ENCODE peak calls at places on chromosomes 2 and 18, in eight cellular contexts. X is H1, P is right lobe of liver, T is Panc1, K is left ventricle myocardium inferior, V is pancreas, D is heart left ventricle, W is hepatocyte. U is an unnamed sample. For H3K4me1, H3K9me3 and H3K36me3, the result is how much of the 10 kb centered on the place peaks cover.

GRCh38 chr2:140356697-140357096 is 1576.5 kb upstream of the NXPH2 start:
- DNase-seq in D (no peak), K (no peak), W (no peak), T (no peak), P (no peak), V (no peak), X (no peak), U (no peak)

GRCh38 chr2:150480241-150480640 is 7.2 kb downstream of the RND3 start:
- DNase-seq in X (no peak), V (no peak), W (no peak), D (no peak), P (no peak), K (no peak), T (no peak), U (no peak)

GRCh38 chr2:42132066-42132965 is 36.8 kb upstream of the EML4 start:
- DNase-seq in D (no peak), W (peak), V (no peak), T (peak), P (no peak), X (no peak), K (no peak), U (no peak)

GRCh38 chr2:225994748-225995405 is 595.4 kb downstream of the NYAP2 start:
- DNase-seq in X (no peak), K (no peak), T (no peak), W (no peak), D (no peak), V (no peak), P (no peak), U (no peak)

GRCh38 chr2:60759654-60760053 is 3.6 kb downstream of the PAPOLG start:
- DNase-seq in V (no peak), W (no peak), X (no peak), K (no peak), T (no peak), P (no peak), D (no peak), U (no peak)

GRCh38 chr2:204680576-204680975 is 135.3 kb downstream of the PARD3B start:
- DNase-seq in W (no peak), K (no peak), D (no peak), X (no peak), P (no peak), T (no peak), V (no peak), U (no peak)

GRCh38 chr2:69667805-69668382 is 24.4 kb upstream of the AAK1 start:
- DNase-seq in K (no peak), P (no peak), W (peak), V (no peak), T (no peak), X (no peak), D (no peak), U (no peak)

GRCh38 chr18:23634692-23635091 is 28.0 kb downstream of the ANKRD29 start:
- DNase-seq in K (no peak), T (no peak), V (no peak), P (no peak), X (no peak), D (no peak), W (no peak), U (no peak)

GRCh38 chr18:28248653-28249052 is 71.7 kb upstream of the CDH2 start:
- DNase-seq in T (no peak), V (no peak), P (no peak), K (no peak), W (no peak), X (no peak), D (no peak), U (no peak)

GRCh38 chr2:37389395-37389794 is 45.0 kb downstream of the QPCT start:
- DNase-seq in D (no peak), T (no peak), X (no peak), W (no peak), V (no peak), P (no peak), K (no peak), U (no peak)

GRCh38 chr2:28419003-28419704 is 26.5 kb downstream of the FOSL2 start:
- DNase-seq in P (no peak), X (no peak), W (no peak), D (no peak), T (no peak), K (no peak), V (peak), U (no peak)

GRCh38 chr2:201781583-201782051 is 884 bp upstream of the ALS2 start:
- DNase-seq in D (no peak), X (no peak), P (no peak), W (no peak), V (no peak), T (peak), K (no peak), U (no peak)

GRCh38 chr2:240810621-240811020 is 9.4 kb downstream of the KIF1A start:
- DNase-seq in X (no peak), W (no peak), T (no peak), V (peak), D (no peak), K (peak), P (no peak), U (no peak)

GRCh38 chr2:68368657-68369339 is 3.7 kb downstream of the PLEK start:
- DNase-seq in X (no peak), T (no peak), P (no peak), K (no peak), W (peak), D (no peak), V (no peak), U (no peak)

GRCh38 chr18:76621782-76622495 is 126.9 kb upstream of the ZNF516 start:
- DNase-seq in K (no peak), D (no peak), T (no peak), V (no peak), X (no peak), W (peak), P (no peak), U (no peak)

DNA sequence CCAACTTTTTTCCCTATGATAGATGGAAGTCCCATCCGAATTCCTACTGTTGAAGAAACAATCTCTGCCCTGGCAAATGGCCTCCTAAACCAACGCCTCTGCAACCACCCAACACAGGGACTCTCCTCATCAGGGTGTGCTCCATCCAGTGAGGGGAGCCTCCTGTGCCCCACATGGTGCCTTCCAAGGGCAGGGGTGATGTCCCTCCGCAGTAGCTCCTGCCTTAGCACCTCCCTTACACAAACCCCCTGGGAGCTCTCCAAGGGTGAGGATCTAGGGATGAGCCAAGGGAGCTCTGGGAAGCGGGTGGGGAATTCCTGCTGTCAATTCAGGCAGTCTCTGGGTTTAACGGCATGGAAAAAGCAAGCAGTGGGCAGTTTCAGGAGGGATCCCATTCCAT is 3.8 kb downstream of the GALNT14 start:
- DNase-seq in V (no peak), W (no peak), P (no peak), X (no peak), D (no peak), K (no peak), T (no peak), U (no peak)
- H3K4me1 ChIP-seq in V (under half), W (under half), P (under half), X (under half), D (under half), K (under half), T (under half), U (under half)

DNA sequence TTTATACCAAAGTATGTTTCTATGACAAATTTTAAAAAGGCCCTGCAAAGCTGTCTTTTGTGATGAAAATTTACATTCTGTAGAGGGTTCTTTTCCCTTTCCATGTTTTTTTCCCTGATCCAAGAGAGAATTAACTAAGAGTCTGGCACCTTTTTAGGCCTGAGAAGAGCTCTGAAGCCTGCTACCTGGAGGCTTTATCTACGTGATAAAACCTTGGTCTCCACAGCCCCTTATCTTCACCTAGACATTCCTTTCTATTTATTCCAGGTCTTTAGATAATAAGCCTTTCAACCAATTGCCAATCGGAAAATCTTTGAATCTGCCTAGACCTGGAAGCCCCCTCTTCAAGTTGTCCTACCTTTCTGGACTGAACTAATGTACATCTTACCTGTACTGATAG is 774.1 kb upstream of the LRRTM1 start:
- DNase-seq in P (no peak), W (no peak), D (no peak), K (no peak), X (no peak), T (no peak), V (no peak), U (no peak)
- H3K9me3 ChIP-seq in P (under half), W (under half), D (under half), K (under half), X (under half), T (under half), V (under half), U (under half)

GRCh38 chr2:237359894-237360780 is 53.8 kb downstream of the COL6A3 start:
- DNase-seq in W (no peak), K (no peak), V (no peak), P (no peak), X (no peak), T (no peak), D (no peak), U (no peak)
- H3K36me3 ChIP-seq in W (under half), K (under half), V (under half), P (under half), X (under half), T (under half), D (under half), U (under half)

DNA sequence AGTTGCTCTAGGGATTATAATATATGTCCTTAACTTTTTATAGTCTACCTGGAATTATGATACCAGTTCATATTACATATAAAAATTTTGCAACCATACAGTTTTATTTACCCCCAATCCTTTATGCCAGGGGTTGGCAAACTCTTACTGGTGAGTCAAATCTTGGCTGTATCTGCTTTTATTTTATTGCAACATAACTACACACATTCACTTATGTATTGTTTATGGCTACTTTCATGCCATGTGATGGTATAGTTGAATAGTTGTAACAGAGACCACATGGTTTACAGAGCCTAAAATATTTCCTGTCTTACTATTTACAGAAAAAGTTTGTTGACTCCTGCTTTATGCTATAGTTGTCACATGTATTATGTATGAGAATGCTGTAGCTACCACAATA is 25.8 kb upstream of the DLX2 start:
- DNase-seq in P (no peak), K (no peak), T (no peak), X (no peak), D (no peak), W (no peak), V (no peak), U (no peak)
- H3K4me1 ChIP-seq in P (under half), K (under half), T (under half), X (under half), D (under half), W (under half), V (under half), U (under half)

GRCh38 chr2:85947593-85947992 is 58.8 kb upstream of the ST3GAL5 start:
- DNase-seq in P (no peak), X (no peak), W (no peak), K (no peak), T (no peak), D (no peak), V (no peak), U (no peak)

GRCh38 chr2:85942346-85942957 is 53.7 kb upstream of the ST3GAL5 start:
- DNase-seq in K (no peak), P (no peak), V (no peak), T (no peak), W (no peak), D (no peak), X (no peak), U (no peak)

GRCh38 chr2:85949280-85949679 is 60.5 kb upstream of the ST3GAL5 start:
- DNase-seq in V (no peak), D (peak), X (no peak), W (no peak), T (no peak), P (no peak), K (no peak), U (no peak)

GRCh38 chr2:85945172-85945571 is 56.4 kb upstream of the ST3GAL5 start:
- DNase-seq in V (no peak), K (no peak), W (no peak), T (no peak), X (no peak), P (no peak), D (no peak), U (no peak)

GRCh38 chr2:85945576-85945975 is 56.8 kb upstream of the ST3GAL5 start:
- DNase-seq in K (no peak), P (no peak), D (no peak), V (no peak), X (no peak), W (no peak), T (no peak), U (no peak)
- H3K9me3 ChIP-seq in K (under half), P (under half), D (under half), V (under half), X (under half), W (under half), T (under half), U (under half)

GRCh38 chr2:21379140-21379539 is 255.4 kb downstream of the TDRD15 start:
- DNase-seq in X (no peak), V (no peak), W (no peak), D (no peak), T (no peak), K (no peak), P (no peak), U (no peak)

GRCh38 chr2:21386666-21387065 is 262.9 kb downstream of the TDRD15 start:
- DNase-seq in X (no peak), P (no peak), K (no peak), V (no peak), W (no peak), D (no peak), T (no peak), U (no peak)

GRCh38 chr2:21381421-21381820 is 257.7 kb downstream of the TDRD15 start:
- DNase-seq in K (no peak), W (no peak), X (no peak), V (no peak), P (no peak), T (no peak), D (no peak), U (no peak)

GRCh38 chr2:21382980-21383520 is 259.3 kb downstream of the TDRD15 start:
- DNase-seq in T (no peak), X (no peak), W (no peak), K (no peak), V (no peak), D (no peak), P (no peak), U (no peak)
- H3K36me3 ChIP-seq in T (under half), X (under half), W (under half), K (under half), V (under half), D (under half), P (under half), U (under half)

GRCh38 chr2:10333966-10334365 is 31.3 kb downstream of the HPCAL1 start:
- DNase-seq in V (no peak), D (no peak), W (no peak), T (no peak), P (no peak), X (no peak), K (no peak), U (no peak)
- H3K4me1 ChIP-seq in V (under half), D (under half), W (under half), T (half or more), P (under half), X (under half), K (under half), U (under half)

U was measured in mucosa of descending colon.